ENCODE peak calls at places on chromosomes 12 and 14, in six cellular contexts. E, T, U, B, M and P are unnamed samples.
A peak's percentile ranks its signal among the peaks of the same experiment; 100 is the strongest.

GRCh38 chr14:89921896-89922548 is 32.5 kb downstream of the EFCAB11 start:
- DNase-seq in E (no peak), T (no peak), U (no peak), B (no peak), M (no peak), P (no peak)

GRCh38 chr12:10722905-10723866 is at the start of gene YBX3:
- DNase-seq in E (peak; percentile 93), T (peak; percentile 95), U (peak; percentile 80), B (no peak), M (peak; percentile 76), P (peak; percentile 90)

GRCh38 chr14:91417983-91418386 is 365 bp upstream of the CCDC88C start:
- DNase-seq in E (no peak), T (no peak), U (peak; percentile 59), B (peak; percentile 52), M (peak; percentile 50), P (peak; percentile 87)

GRCh38 chr12:75960086-75960910 is 71.3 kb downstream of the PHLDA1 start:
- DNase-seq in E (no peak), T (no peak), U (no peak), B (no peak), M (no peak), P (peak; percentile 51)

GRCh38 chr12:3897400-3897910 is 24.3 kb upstream of the PARP11 start:
- DNase-seq in E (no peak), T (no peak), U (no peak), B (no peak), M (no peak), P (no peak)

GRCh38 chr14:26963696-26964095 is 365.9 kb upstream of the NOVA1 start:
- DNase-seq in E (no peak), T (peak; percentile 65), U (no peak), B (no peak), M (no peak), P (no peak)

GRCh38 chr12:19529933-19530630 is 90.8 kb downstream of the AEBP2 start:
- DNase-seq in E (no peak), T (no peak), U (no peak), B (peak; percentile 16), M (no peak), P (no peak)

GRCh38 chr12:9975614-9976013 is 4.4 kb downstream of the CLEC12A start:
- DNase-seq in E (no peak), T (no peak), U (no peak), B (no peak), M (no peak), P (no peak)

GRCh38 chr12:27243006-27243405 is 1.1 kb upstream of the STK38L start:
- DNase-seq in E (no peak), T (no peak), U (no peak), B (no peak), M (no peak), P (no peak)

GRCh38 chr14:41403360-41403759 is 203.3 kb upstream of the LRFN5 start:
- DNase-seq in E (no peak), T (no peak), U (no peak), B (no peak), M (no peak), P (no peak)

GRCh38 chr14:28765907-28766504 is 581 bp upstream of the FOXG1 start:
- DNase-seq in E (no peak), T (no peak), U (no peak), B (no peak), M (no peak), P (peak; percentile 76)

GRCh38 chr14:99574099-99574880 is 29.7 kb downstream of the CCDC85C start:
- DNase-seq in E (no peak), T (no peak), U (peak; percentile 63), B (peak; percentile 78), M (peak; percentile 45), P (peak; percentile 87)

GRCh38 chr14:53193193-53193592 is 40.1 kb upstream of the DDHD1 start:
- DNase-seq in E (no peak), T (no peak), U (no peak), B (no peak), M (no peak), P (no peak)

GRCh38 chr12:46303039-46303666 is 34.3 kb upstream of the SLC38A1 start:
- DNase-seq in E (no peak), T (no peak), U (no peak), B (peak; percentile 60), M (no peak), P (peak; percentile 32)

GRCh38 chr12:120928864-120929652 is 24.9 kb upstream of the SPPL3 start:
- DNase-seq in E (no peak), T (no peak), U (no peak), B (no peak), M (no peak), P (no peak)

GRCh38 chr12:20189767-20190166 is 178.6 kb upstream of the PDE3A start:
- DNase-seq in E (no peak), T (no peak), U (no peak), B (no peak), M (no peak), P (no peak)

GRCh38 chr12:41531147-41531829 is 343.2 kb downstream of the PDZRN4 start:
- DNase-seq in E (peak; percentile 49), T (peak; percentile 93), U (peak; percentile 47), B (no peak), M (no peak), P (no peak)
- H3K4me3 ChIP-seq in E (no peak overlapping the region), T (no peak overlapping the region), U (no peak overlapping the region), B (no peak overlapping the region), M (no peak overlapping the region), P (no peak overlapping the region)

GRCh38 chr12:34392741-34393085 is 370.4 kb downstream of the ALG10 start:
- DNase-seq in E (peak; percentile 4), T (peak; percentile 47), U (peak; percentile 31), B (peak; percentile 2), M (no peak), P (peak; percentile 15)
- H3K4me3 ChIP-seq in E (no peak overlapping the region), T (no peak overlapping the region), U (no peak overlapping the region), B (no peak overlapping the region), M (no peak overlapping the region), P (no peak overlapping the region)

GRCh38 chr14:71119832-71120231 is 212.6 kb downstream of the PCNX1 start:
- DNase-seq in E (no peak), T (no peak), U (no peak), B (no peak), M (no peak), P (no peak)
- H3K4me3 ChIP-seq in E (no peak overlapping the region), T (no peak overlapping the region), U (no peak overlapping the region), B (no peak overlapping the region), M (no peak overlapping the region), P (no peak overlapping the region)

DNA sequence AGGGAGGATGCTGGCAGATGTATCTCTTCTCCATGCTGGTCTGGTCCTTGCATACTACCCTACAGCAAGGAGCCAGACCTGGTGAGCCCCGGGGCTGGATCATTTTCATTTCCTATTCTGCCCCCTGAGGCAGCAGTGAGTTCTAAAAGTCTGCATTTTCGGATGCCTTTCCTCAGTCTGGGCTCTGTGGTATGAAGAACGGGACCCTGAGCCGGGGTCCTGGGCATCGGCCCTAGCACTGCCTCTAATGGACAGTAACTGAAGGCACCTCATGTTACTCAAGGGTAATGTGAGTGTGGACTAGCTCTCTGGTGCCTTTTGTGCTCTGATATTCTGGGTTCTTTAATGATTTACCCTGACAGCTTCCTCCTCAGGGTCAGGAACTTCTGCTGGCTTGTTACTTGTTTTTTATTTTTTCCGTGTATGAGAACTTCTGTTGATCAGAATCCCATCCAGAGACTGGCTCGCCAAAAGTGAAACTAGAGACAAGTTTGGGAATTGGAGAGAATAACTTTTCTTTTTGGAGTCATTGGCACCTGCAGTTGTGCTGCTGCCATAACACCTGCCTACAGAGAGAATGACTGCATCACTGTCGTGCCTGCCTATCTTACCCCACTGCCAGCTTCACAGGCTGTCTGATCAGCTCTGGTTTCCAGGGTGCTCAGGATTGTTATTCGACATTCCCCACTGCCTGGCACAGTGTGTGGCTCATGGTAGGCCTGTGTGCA is 62.3 kb downstream of the SUSD6 start:
- DNase-seq in E (no peak), T (no peak), U (no peak), B (no peak), M (no peak), P (peak; percentile 41)
- H3K4me3 ChIP-seq in E (peak overlapping the region; percentile 9), T (no peak overlapping the region), U (no peak overlapping the region), B (no peak overlapping the region), M (no peak overlapping the region), P (no peak overlapping the region)

GRCh38 chr12:24036438-24037204 is 87.2 kb upstream of the SOX5 start:
- DNase-seq in E (no peak), T (no peak), U (no peak), B (no peak), M (no peak), P (no peak)

GRCh38 chr12:24039113-24039525 is 89.6 kb upstream of the SOX5 start:
- DNase-seq in E (no peak), T (no peak), U (no peak), B (no peak), M (no peak), P (no peak)

GRCh38 chr12:24034160-24034559 is 84.7 kb upstream of the SOX5 start:
- DNase-seq in E (no peak), T (no peak), U (no peak), B (no peak), M (peak; percentile 20), P (no peak)

GRCh38 chr12:24038211-24038997 is 88.9 kb upstream of the SOX5 start:
- DNase-seq in E (no peak), T (no peak), U (peak; percentile 65), B (no peak), M (no peak), P (peak; percentile 23)

GRCh38 chr12:24034894-24035293 is 85.4 kb upstream of the SOX5 start:
- DNase-seq in E (no peak), T (no peak), U (no peak), B (no peak), M (no peak), P (no peak)
- H3K4me3 ChIP-seq in E (no peak overlapping the region), T (no peak overlapping the region), U (no peak overlapping the region), B (no peak overlapping the region), M (no peak overlapping the region), P (no peak overlapping the region)

DNA sequence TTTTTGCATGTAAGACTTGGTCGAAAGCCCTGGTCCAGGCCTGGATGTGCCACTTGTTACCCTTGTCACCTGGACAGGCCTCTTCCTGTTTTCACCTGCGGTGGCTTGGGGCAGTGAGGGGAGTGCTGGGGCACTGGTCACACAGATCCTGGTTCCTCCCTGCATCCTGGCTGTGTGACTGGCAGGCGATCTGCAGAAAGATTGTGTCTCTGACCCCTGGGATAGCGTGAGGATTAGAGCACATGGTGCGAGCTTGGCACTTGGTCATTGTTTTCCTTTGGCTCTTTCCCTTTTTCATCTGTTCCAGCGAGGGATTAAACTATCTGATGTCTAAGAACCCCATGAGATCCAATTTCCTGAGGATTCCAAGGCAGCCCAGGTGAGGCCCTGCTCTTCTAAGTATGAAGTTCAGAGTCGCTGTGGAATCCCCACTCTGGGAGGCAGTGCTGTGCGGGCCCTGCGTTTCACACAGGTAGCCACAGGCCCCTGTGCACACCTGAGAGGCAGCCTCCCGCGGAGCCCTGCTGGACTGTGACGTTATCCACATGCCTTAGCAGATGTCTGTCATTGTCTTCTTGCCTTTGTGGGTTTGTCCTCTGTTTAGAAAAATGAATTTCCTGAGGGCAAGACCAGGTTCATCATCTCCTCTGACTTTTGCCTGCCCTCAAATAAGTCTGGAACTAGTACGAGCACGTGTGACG is 288.4 kb downstream of the CACNA1C start:
- DNase-seq in E (no peak), T (no peak), U (no peak), B (no peak), M (no peak), P (no peak)
- H3K4me3 ChIP-seq in E (no peak overlapping the region), T (no peak overlapping the region), U (no peak overlapping the region), B (no peak overlapping the region), M (no peak overlapping the region), P (no peak overlapping the region)

DNA sequence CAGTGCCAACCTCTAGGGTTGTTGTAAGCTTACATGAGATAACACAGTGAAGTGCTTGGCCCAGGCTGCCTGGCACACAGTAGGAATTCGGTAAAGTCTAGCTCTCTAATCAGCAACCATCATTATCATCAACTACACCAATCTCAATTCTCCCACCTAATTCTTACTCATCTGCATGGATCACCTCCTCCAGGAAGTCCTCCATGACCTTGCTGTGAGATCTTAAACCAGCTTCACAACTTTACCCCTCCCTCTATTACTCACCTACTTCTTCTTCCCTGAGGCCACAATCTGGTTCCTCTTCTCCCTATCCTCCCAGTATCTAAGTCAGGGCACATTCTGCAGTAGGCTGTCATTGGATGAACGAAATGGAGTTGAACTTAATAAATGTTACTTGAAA is 67.3 kb downstream of the GSC start:
- DNase-seq in E (no peak), T (no peak), U (no peak), B (no peak), M (no peak), P (no peak)
- H3K4me3 ChIP-seq in E (no peak overlapping the region), T (no peak overlapping the region), U (no peak overlapping the region), B (no peak overlapping the region), M (no peak overlapping the region), P (no peak overlapping the region)